ENCODE peak calls at places on chromosomes 12 and 14, in seven cellular contexts. O is amygdala; N is upper lobe of right lung; A is adipocyte; T is neural progenitor cell; U is CD8-positive, alpha-beta memory T cell; H is DMS153. L is an unnamed sample.

GRCh38 chr12:89674326-89674942 is 34.2 kb downstream of the ATP2B1 start:
- DNase-seq in N (no peak), H (no peak), U (no peak), T (no peak), O (no peak), A (no peak), L (no peak)

GRCh38 chr14:28770574-28770973 is 4.0 kb downstream of the FOXG1 start:
- DNase-seq in O (no peak), A (no peak), U (no peak), T (peak), H (peak), N (no peak), L (no peak)

GRCh38 chr12:7667025-7667575 is 1.4 kb upstream of the APOBEC1 start:
- DNase-seq in U (no peak), A (no peak), O (no peak), H (no peak), N (no peak), T (no peak), L (no peak)

GRCh38 chr12:66902020-66902419 is 223.1 kb upstream of the GRIP1 start:
- DNase-seq in O (no peak), U (no peak), H (no peak), A (no peak), N (no peak), T (no peak), L (no peak)

GRCh38 chr12:94714378-94714777 is 64.0 kb upstream of the TMCC3 start:
- DNase-seq in U (no peak), H (no peak), T (no peak), N (no peak), O (no peak), A (no peak), L (no peak)

GRCh38 chr14:77541905-77542304 is 43.3 kb upstream of the ISM2 start:
- DNase-seq in U (no peak), T (no peak), O (no peak), H (no peak), A (no peak), N (no peak), L (no peak)

GRCh38 chr12:100926669-100927248 is 132.2 kb downstream of the ANO4 start:
- DNase-seq in A (no peak), T (peak), H (no peak), N (no peak), U (no peak), O (no peak), L (no peak)

GRCh38 chr14:39217214-39217879 is 16.4 kb upstream of the MIA2 start:
- DNase-seq in O (no peak), U (no peak), A (no peak), N (no peak), T (no peak), H (no peak), L (no peak)

GRCh38 chr12:91877022-91877421 is 268.6 kb downstream of the BTG1 start:
- DNase-seq in A (no peak), O (no peak), T (peak), N (peak), U (peak), H (peak), L (no peak)

GRCh38 chr14:55914771-55915170 is 203.4 kb upstream of the PELI2 start:
- DNase-seq in A (no peak), H (no peak), O (no peak), N (no peak), T (no peak), U (no peak), L (no peak)

GRCh38 chr12:109385339-109386078 is 37.8 kb downstream of the MYO1H start:
- DNase-seq in A (peak), H (peak), T (peak), U (no peak), N (no peak), O (no peak), L (no peak)

GRCh38 chr12:86233126-86233525 is 23.1 kb downstream of the MGAT4C start:
- DNase-seq in A (no peak), N (no peak), H (peak), O (no peak), T (no peak), U (no peak), L (no peak)

GRCh38 chr12:168763-169525 is 45.0 kb downstream of the SLC6A12 start:
- DNase-seq in A (peak), T (no peak), N (no peak), O (no peak), H (no peak), U (no peak), L (peak)

GRCh38 chr14:56342419-56342901 is 224.2 kb downstream of the PELI2 start:
- DNase-seq in N (no peak), A (peak), H (no peak), O (no peak), T (no peak), U (no peak), L (no peak)

GRCh38 chr14:52856139-52856538 is 64.7 kb upstream of the GNPNAT1 start:
- DNase-seq in A (no peak), T (no peak), N (no peak), H (no peak), O (no peak), U (no peak), L (no peak)

GRCh38 chr12:119512772-119513497 is 80.6 kb upstream of the TMEM233 start:
- DNase-seq in N (no peak), T (peak), U (no peak), H (no peak), O (no peak), A (peak), L (no peak)

GRCh38 chr14:93128785-93129459 is 13.2 kb upstream of the ITPK1 start:
- DNase-seq in O (no peak), T (no peak), H (no peak), U (no peak), N (no peak), A (peak), L (no peak)

GRCh38 chr12:57835366-57836288 is 10.9 kb downstream of the CTDSP2 start:
- DNase-seq in T (no peak), U (no peak), H (no peak), A (peak), O (no peak), N (no peak), L (peak)

GRCh38 chr12:69284131-69284530 is 44.8 kb downstream of the CPSF6 start:
- DNase-seq in H (peak), A (peak), N (peak), T (peak), O (peak), U (peak), L (peak)

GRCh38 chr12:115049617-115050016 is 365.6 kb upstream of the TBX3 start:
- DNase-seq in T (no peak), A (peak), N (no peak), O (no peak), H (no peak), U (no peak), L (no peak)

GRCh38 chr12:41402804-41403203 is 214.7 kb downstream of the PDZRN4 start:
- DNase-seq in H (no peak), T (no peak), A (no peak), O (no peak), U (no peak), N (no peak), L (no peak)

GRCh38 chr12:6788972-6789905 is at the start of gene CD4:
- DNase-seq in U (no peak), N (peak), T (no peak), O (peak), H (no peak), A (no peak), L (no peak)

GRCh38 chr14:50379563-50379962 is 17.1 kb downstream of the CDKL1 start:
- DNase-seq in O (no peak), N (no peak), H (no peak), A (no peak), U (no peak), T (no peak), L (no peak)

GRCh38 chr14:68248481-68249255 is 429.1 kb downstream of the RAD51B start:
- DNase-seq in O (no peak), U (no peak), H (peak), T (peak), A (peak), N (peak), L (no peak)

GRCh38 chr12:114694436-114695304 is 10.7 kb upstream of the TBX3 start:
- DNase-seq in H (no peak), T (peak), N (no peak), A (no peak), O (no peak), U (no peak), L (no peak)

GRCh38 chr14:93212432-93212831 is 5.4 kb downstream of the UBR7 start:
- DNase-seq in N (no peak), O (no peak), T (no peak), H (no peak), U (no peak), A (no peak), L (no peak)

GRCh38 chr14:70177092-70177491 is 11.7 kb downstream of the SLC8A3 start:
- DNase-seq in U (no peak), A (no peak), N (no peak), H (no peak), T (no peak), O (no peak), L (no peak)

GRCh38 chr12:48291511-48291910 is 59.2 kb downstream of the ZNF641 start:
- DNase-seq in A (no peak), T (no peak), O (no peak), H (no peak), N (no peak), U (no peak), L (no peak)

GRCh38 chr12:26921886-26922285 is 15.9 kb downstream of the INTS13 start:
- DNase-seq in H (no peak), N (no peak), T (no peak), U (no peak), O (no peak), A (no peak), L (no peak)

GRCh38 chr12:52884526-52885293 is 20.2 kb downstream of the KRT8 start:
- DNase-seq in A (peak), U (peak), T (peak), N (peak), H (peak), O (peak), L (peak)

GRCh38 chr14:103711516-103712431 is 3.5 kb downstream of the XRCC3 start:
- DNase-seq in U (no peak), H (no peak), O (peak), A (no peak), T (no peak), N (peak), L (no peak)

GRCh38 chr12:7497661-7498060 is 5.9 kb downstream of the CD163 start:
- DNase-seq in N (no peak), T (no peak), A (no peak), H (no peak), O (no peak), U (no peak), L (no peak)

GRCh38 chr14:65704850-65705249 is 292.3 kb downstream of the FUT8 start:
- DNase-seq in O (no peak), A (peak), U (no peak), H (no peak), N (no peak), T (no peak), L (no peak)

GRCh38 chr14:95319312-95320075 is at the start of gene CLMN:
- DNase-seq in U (no peak), A (peak), H (no peak), O (peak), N (peak), T (peak), L (peak)